ENCODE peak calls at places on chromosomes 5 and 9, in four cellular contexts. U, A, V and W are unnamed samples.

GRCh38 chr5:58735637-58736036 is 152.8 kb downstream of the RAB3C start:
- DNase-seq in U (no peak), A (no peak), V (no peak), W (no peak)

GRCh38 chr5:59565551-59565950 is 328.0 kb downstream of the PDE4D start:
- DNase-seq in U (no peak), A (no peak), V (peak), W (no peak)

GRCh38 chr5:57551974-57552537 is 69.4 kb upstream of the ACTBL2 start:
- DNase-seq in U (no peak), A (peak), V (no peak), W (no peak)

GRCh38 chr5:179858241-179858585 is 404 bp downstream of the MRNIP start:
- DNase-seq in U (peak), A (peak), V (peak), W (peak)

GRCh38 chr9:35691757-35692301 is 2.1 kb upstream of the TPM2 start:
- DNase-seq in U (no peak), A (no peak), V (no peak), W (no peak)

GRCh38 chr5:91101777-91102379 is 281.2 kb downstream of the ARRDC3 start:
- DNase-seq in U (peak), A (peak), V (peak), W (peak)

GRCh38 chr5:141149812-141150211 is at the start of gene PCDHB6:
- DNase-seq in U (no peak), A (peak), V (no peak), W (no peak)

GRCh38 chr5:53321073-53321472 is 159.4 kb upstream of the FST start:
- DNase-seq in U (no peak), A (no peak), V (no peak), W (no peak)

GRCh38 chr9:115691686-115692085 is 461.9 kb upstream of the PAPPA start:
- DNase-seq in U (peak), A (peak), V (no peak), W (no peak)

GRCh38 chr5:178496661-178497060 is 93.5 kb downstream of the COL23A1 start:
- DNase-seq in U (no peak), A (peak), V (no peak), W (no peak)

GRCh38 chr5:111248571-111248970 is 24.4 kb downstream of the CAMK4 start:
- DNase-seq in U (no peak), A (no peak), V (no peak), W (no peak)

GRCh38 chr5:35345222-35345621 is 114.9 kb upstream of the PRLR start:
- DNase-seq in U (peak), A (no peak), V (no peak), W (no peak)

GRCh38 chr9:96121162-96121561 is 180.8 kb downstream of the HSD17B3 start:
- DNase-seq in U (no peak), A (no peak), V (no peak), W (no peak)

GRCh38 chr5:68171101-68171558 is 44.4 kb upstream of the PIK3R1 start:
- DNase-seq in U (no peak), A (no peak), V (no peak), W (no peak)

GRCh38 chr5:143495823-143496275 is 92.4 kb upstream of the NR3C1 start:
- DNase-seq in U (peak), A (peak), V (no peak), W (no peak)

GRCh38 chr5:141513021-141513626 is 24.2 kb downstream of the PCDHGC5 start:
- DNase-seq in U (no peak), A (peak), V (peak), W (peak)

GRCh38 chr9:114304416-114305188 is 18.3 kb upstream of the ORM1 start:
- DNase-seq in U (no peak), A (no peak), V (no peak), W (no peak)

GRCh38 chr5:31751620-31752019 is 112.7 kb downstream of the PDZD2 start:
- DNase-seq in U (no peak), A (no peak), V (no peak), W (no peak)

GRCh38 chr5:8517461-8517860 is 648.5 kb downstream of the MTRR start:
- DNase-seq in U (peak), A (no peak), V (no peak), W (no peak)

GRCh38 chr5:62001640-62002039 is 304.4 kb upstream of the KIF2A start:
- DNase-seq in U (peak), A (no peak), V (no peak), W (no peak)

GRCh38 chr9:131181091-131181681 is 55.8 kb downstream of the NUP214 start:
- DNase-seq in U (peak), A (no peak), V (peak), W (no peak)

GRCh38 chr9:36862206-36863145 is 171.6 kb downstream of the PAX5 start:
- DNase-seq in U (peak), A (peak), V (no peak), W (no peak)

GRCh38 chr9:69179037-69179436 is 5.0 kb downstream of the TJP2 start:
- DNase-seq in U (no peak), A (no peak), V (no peak), W (no peak)

GRCh38 chr5:52684056-52684455 is 103.7 kb upstream of the ITGA1 start:
- DNase-seq in U (no peak), A (peak), V (no peak), W (no peak)

GRCh38 chr9:74172874-74173273 is 324.3 kb upstream of the RORB start:
- DNase-seq in U (no peak), A (no peak), V (peak), W (peak)

GRCh38 chr5:171422902-171423663 is 3.6 kb downstream of the FGF18 start:
- DNase-seq in U (no peak), A (no peak), V (no peak), W (no peak)

GRCh38 chr5:149675467-149676201 is 54.5 kb upstream of the PPARGC1B start:
- DNase-seq in U (no peak), A (no peak), V (no peak), W (no peak)

GRCh38 chr9:108864446-108864845 is 2.4 kb downstream of the ACTL7A start:
- DNase-seq in U (no peak), A (no peak), V (no peak), W (no peak)

GRCh38 chr5:51225671-51226419 is 157.4 kb upstream of the ISL1 start:
- DNase-seq in U (no peak), A (no peak), V (no peak), W (no peak)

GRCh38 chr9:87109182-87109581 is 161.9 kb upstream of the GAS1 start:
- DNase-seq in U (no peak), A (peak), V (no peak), W (no peak)

GRCh38 chr5:149345892-149346222 is 558 bp downstream of the GRPEL2 start:
- DNase-seq in U (peak), A (peak), V (peak), W (peak)

GRCh38 chr5:22471154-22471553 is 382.0 kb downstream of the CDH12 start:
- DNase-seq in U (peak), A (no peak), V (no peak), W (no peak)

GRCh38 chr5:72556351-72557146 is 49.3 kb upstream of the ZNF366 start:
- DNase-seq in U (peak), A (peak), V (peak), W (peak)